ENCODE peak calls at places on chromosomes 16 and 17, in eight cellular contexts. Z, N, U, C, B, O, X and D are unnamed samples.

GRCh38 chr17:47850692-47851573 is at the start of gene SP6:
- DNase-seq in Z (peak), N (peak), U (peak), C (peak), B (peak), O (peak), X (peak), D (no peak)

GRCh38 chr17:2024572-2025219 is 438 bp downstream of the RTN4RL1 start:
- DNase-seq in Z (no peak), N (no peak), U (no peak), C (no peak), B (no peak), O (no peak), X (no peak), D (no peak)

GRCh38 chr16:49739381-49739780 is 116.5 kb downstream of the ZNF423 start:
- DNase-seq in Z (no peak), N (peak), U (no peak), C (no peak), B (no peak), O (peak), X (no peak), D (no peak)

GRCh38 chr17:37512442-37513070 is 22.9 kb downstream of the DUSP14 start:
- DNase-seq in Z (no peak), N (no peak), U (no peak), C (peak), B (no peak), O (no peak), X (no peak), D (no peak)

GRCh38 chr16:25030420-25031131 is 15.4 kb upstream of the ARHGAP17 start:
- DNase-seq in Z (no peak), N (no peak), U (no peak), C (no peak), B (no peak), O (no peak), X (no peak), D (no peak)

GRCh38 chr16:31382485-31383161 is 10.5 kb upstream of the ITGAD start:
- DNase-seq in Z (peak), N (peak), U (peak), C (peak), B (peak), O (peak), X (peak), D (no peak)

GRCh38 chr16:18792836-18793433 is 2.8 kb upstream of the RPS15A start:
- DNase-seq in Z (no peak), N (no peak), U (no peak), C (no peak), B (no peak), O (no peak), X (no peak), D (no peak)

GRCh38 chr17:11028349-11028748 is 190.5 kb upstream of the PIRT start:
- DNase-seq in Z (no peak), N (no peak), U (no peak), C (no peak), B (no peak), O (no peak), X (no peak), D (no peak)

GRCh38 chr17:5793899-5794298 is 209.6 kb upstream of the NLRP1 start:
- DNase-seq in Z (no peak), N (no peak), U (no peak), C (no peak), B (no peak), O (no peak), X (no peak), D (no peak)

GRCh38 chr17:8436169-8436932 is 667 bp downstream of the NDEL1 start:
- DNase-seq in Z (no peak), N (peak), U (peak), C (peak), B (peak), O (peak), X (peak), D (no peak)

GRCh38 chr16:83689385-83689831 is 118.4 kb upstream of the HSBP1 start:
- DNase-seq in Z (no peak), N (no peak), U (no peak), C (no peak), B (no peak), O (no peak), X (peak), D (no peak)

GRCh38 chr17:47305302-47305923 is 18.3 kb upstream of the EFCAB13 start:
- DNase-seq in Z (no peak), N (peak), U (no peak), C (no peak), B (no peak), O (no peak), X (peak), D (no peak)

GRCh38 chr16:67395458-67396158 is 2.3 kb upstream of the TPPP3 start:
- DNase-seq in Z (no peak), N (no peak), U (no peak), C (peak), B (no peak), O (peak), X (no peak), D (no peak)

GRCh38 chr16:642189-643049 is 791 bp downstream of the MCRIP2 start:
- DNase-seq in Z (no peak), N (no peak), U (peak), C (peak), B (no peak), O (no peak), X (no peak), D (no peak)

GRCh38 chr17:57915980-57916757 is 39.0 kb downstream of the CUEDC1 start:
- DNase-seq in Z (no peak), N (no peak), U (no peak), C (no peak), B (no peak), O (peak), X (no peak), D (no peak)

GRCh38 chr17:80719449-80719848 is 174.8 kb downstream of the RPTOR start:
- DNase-seq in Z (no peak), N (no peak), U (no peak), C (no peak), B (no peak), O (no peak), X (no peak), D (no peak)

GRCh38 chr17:76353004-76353598 is 615 bp downstream of the PRPSAP1 start:
- DNase-seq in Z (no peak), N (peak), U (peak), C (no peak), B (no peak), O (no peak), X (no peak), D (no peak)

GRCh38 chr16:52193441-52193840 is 353.5 kb downstream of the TOX3 start:
- DNase-seq in Z (no peak), N (no peak), U (no peak), C (no peak), B (no peak), O (no peak), X (no peak), D (no peak)

GRCh38 chr16:12976936-12977335 is 75.5 kb downstream of the SHISA9 start:
- DNase-seq in Z (no peak), N (no peak), U (no peak), C (no peak), B (no peak), O (no peak), X (peak), D (no peak)

GRCh38 chr17:45136846-45137560 is 1.5 kb downstream of the ACBD4 start:
- DNase-seq in Z (no peak), N (no peak), U (no peak), C (no peak), B (no peak), O (no peak), X (no peak), D (no peak)

GRCh38 chr16:81940781-81941560 is 70.3 kb downstream of the SDR42E1 start:
- DNase-seq in Z (no peak), N (peak), U (no peak), C (no peak), B (no peak), O (peak), X (peak), D (no peak)

GRCh38 chr17:74768069-74768762 is 7.9 kb downstream of the NAT9 start:
- DNase-seq in Z (no peak), N (no peak), U (peak), C (no peak), B (no peak), O (no peak), X (peak), D (no peak)

GRCh38 chr17:62911106-62911505 is 54.9 kb upstream of the TANC2 start:
- DNase-seq in Z (no peak), N (no peak), U (no peak), C (no peak), B (no peak), O (no peak), X (no peak), D (no peak)